ENCODE peak calls at places on chromosomes 11 and 22, in eight cellular contexts. One of them, this sample, is unnamed.

GRCh38 chr11:34788642-34789041 is 127.5 kb downstream of the APIP start:
- DNase-seq in mammary epithelial cell: no peak
- DNase-seq in naive thymus-derived CD4-positive, alpha-beta T cell: no peak
- DNase-seq in colonic mucosa: no peak
- DNase-seq in right atrium auricular region: no peak
- DNase-seq in OCI-LY7: no peak
- DNase-seq in transverse colon: no peak
- DNase-seq in tibial nerve: no peak
- DNase-seq in this sample: no peak

GRCh38 chr22:38429460-38430128 is 25.4 kb downstream of the KCNJ4 start:
- DNase-seq in right atrium auricular region: no peak
- DNase-seq in OCI-LY7: no peak
- DNase-seq in mammary epithelial cell: no peak
- DNase-seq in tibial nerve: no peak
- DNase-seq in colonic mucosa: no peak
- DNase-seq in naive thymus-derived CD4-positive, alpha-beta T cell: no peak
- DNase-seq in transverse colon: no peak
- DNase-seq in this sample: peak; percentile 75

GRCh38 chr11:113952070-113952469 is 22.8 kb upstream of the HTR3A start:
- DNase-seq in mammary epithelial cell: no peak
- DNase-seq in tibial nerve: no peak
- DNase-seq in transverse colon: no peak
- DNase-seq in OCI-LY7: no peak
- DNase-seq in colonic mucosa: no peak
- DNase-seq in naive thymus-derived CD4-positive, alpha-beta T cell: no peak
- DNase-seq in right atrium auricular region: no peak
- DNase-seq in this sample: peak; percentile 15

GRCh38 chr11:20275987-20276660 is 87.4 kb upstream of the HTATIP2 start:
- DNase-seq in tibial nerve: no peak
- DNase-seq in colonic mucosa: no peak
- DNase-seq in right atrium auricular region: no peak
- DNase-seq in naive thymus-derived CD4-positive, alpha-beta T cell: no peak
- DNase-seq in mammary epithelial cell: no peak
- DNase-seq in OCI-LY7: no peak
- DNase-seq in transverse colon: no peak
- DNase-seq in this sample: no peak

GRCh38 chr22:22614065-22614464 is 30.3 kb upstream of the GGTLC2 start:
- DNase-seq in mammary epithelial cell: no peak
- DNase-seq in transverse colon: no peak
- DNase-seq in naive thymus-derived CD4-positive, alpha-beta T cell: no peak
- DNase-seq in colonic mucosa: no peak
- DNase-seq in OCI-LY7: no peak
- DNase-seq in right atrium auricular region: no peak
- DNase-seq in tibial nerve: no peak
- DNase-seq in this sample: no peak

GRCh38 chr11:108775324-108775723 is 110.5 kb downstream of the DDX10 start:
- DNase-seq in colonic mucosa: no peak
- DNase-seq in OCI-LY7: no peak
- DNase-seq in right atrium auricular region: no peak
- DNase-seq in transverse colon: no peak
- DNase-seq in naive thymus-derived CD4-positive, alpha-beta T cell: no peak
- DNase-seq in tibial nerve: no peak
- DNase-seq in mammary epithelial cell: peak; percentile 14
- DNase-seq in this sample: no peak

GRCh38 chr11:80103149-80103859 is 662.5 kb upstream of the TENM4 start:
- DNase-seq in OCI-LY7: no peak
- DNase-seq in colonic mucosa: no peak
- DNase-seq in naive thymus-derived CD4-positive, alpha-beta T cell: no peak
- DNase-seq in mammary epithelial cell: peak; percentile 86
- DNase-seq in tibial nerve: no peak
- DNase-seq in right atrium auricular region: no peak
- DNase-seq in transverse colon: no peak
- DNase-seq in this sample: no peak

GRCh38 chr11:70505761-70506657 is 107.7 kb downstream of the CTTN start:
- DNase-seq in colonic mucosa: no peak
- DNase-seq in naive thymus-derived CD4-positive, alpha-beta T cell: no peak
- DNase-seq in OCI-LY7: no peak
- DNase-seq in mammary epithelial cell: no peak
- DNase-seq in right atrium auricular region: no peak
- DNase-seq in transverse colon: no peak
- DNase-seq in tibial nerve: no peak
- DNase-seq in this sample: peak; percentile 2

GRCh38 chr11:128195057-128195751 is 392.2 kb downstream of the ETS1 start:
- DNase-seq in OCI-LY7: no peak
- DNase-seq in mammary epithelial cell: no peak
- DNase-seq in colonic mucosa: no peak
- DNase-seq in right atrium auricular region: no peak
- DNase-seq in tibial nerve: no peak
- DNase-seq in transverse colon: no peak
- DNase-seq in naive thymus-derived CD4-positive, alpha-beta T cell: peak; percentile 77
- DNase-seq in this sample: no peak

GRCh38 chr22:39123811-39124668 is 27.0 kb downstream of the APOBEC3H start:
- DNase-seq in colonic mucosa: no peak
- DNase-seq in tibial nerve: no peak
- DNase-seq in mammary epithelial cell: no peak
- DNase-seq in right atrium auricular region: no peak
- DNase-seq in OCI-LY7: no peak
- DNase-seq in naive thymus-derived CD4-positive, alpha-beta T cell: no peak
- DNase-seq in transverse colon: no peak
- DNase-seq in this sample: no peak

GRCh38 chr11:88357323-88358039 is 19.9 kb upstream of the CTSC start:
- DNase-seq in right atrium auricular region: no peak
- DNase-seq in naive thymus-derived CD4-positive, alpha-beta T cell: no peak
- DNase-seq in transverse colon: no peak
- DNase-seq in tibial nerve: no peak
- DNase-seq in OCI-LY7: no peak
- DNase-seq in mammary epithelial cell: no peak
- DNase-seq in colonic mucosa: no peak
- DNase-seq in this sample: no peak

GRCh38 chr22:32809786-32810185 is 8.3 kb downstream of the TIMP3 start:
- DNase-seq in right atrium auricular region: no peak
- DNase-seq in colonic mucosa: no peak
- DNase-seq in tibial nerve: no peak
- DNase-seq in mammary epithelial cell: no peak
- DNase-seq in transverse colon: no peak
- DNase-seq in OCI-LY7: no peak
- DNase-seq in naive thymus-derived CD4-positive, alpha-beta T cell: no peak
- DNase-seq in this sample: no peak

GRCh38 chr11:60985991-60986915 is 14.8 kb downstream of the CD6 start:
- DNase-seq in mammary epithelial cell: peak; percentile 88
- DNase-seq in colonic mucosa: peak; percentile 69
- DNase-seq in right atrium auricular region: no peak
- DNase-seq in tibial nerve: no peak
- DNase-seq in transverse colon: peak; percentile 65
- DNase-seq in OCI-LY7: peak; percentile 18
- DNase-seq in naive thymus-derived CD4-positive, alpha-beta T cell: peak; percentile 97
- DNase-seq in this sample: no peak

GRCh38 chr22:30606455-30607299 is at the start of gene TCN2:
- DNase-seq in OCI-LY7: no peak
- DNase-seq in transverse colon: peak; percentile 86
- DNase-seq in tibial nerve: peak; percentile 45
- DNase-seq in naive thymus-derived CD4-positive, alpha-beta T cell: peak; percentile 22
- DNase-seq in right atrium auricular region: peak; percentile 84
- DNase-seq in colonic mucosa: peak; percentile 82
- DNase-seq in mammary epithelial cell: peak; percentile 64
- DNase-seq in this sample: peak; percentile 65

GRCh38 chr11:110219011-110219785 is 77.2 kb downstream of the RDX start:
- DNase-seq in tibial nerve: no peak
- DNase-seq in right atrium auricular region: no peak
- DNase-seq in naive thymus-derived CD4-positive, alpha-beta T cell: no peak
- DNase-seq in colonic mucosa: no peak
- DNase-seq in mammary epithelial cell: no peak
- DNase-seq in OCI-LY7: no peak
- DNase-seq in transverse colon: no peak
- DNase-seq in this sample: no peak

GRCh38 chr22:46081036-46081830 is 69.1 kb upstream of the PPARA start:
- DNase-seq in OCI-LY7: no peak
- DNase-seq in mammary epithelial cell: peak; percentile 31
- DNase-seq in transverse colon: peak; percentile 8
- DNase-seq in right atrium auricular region: no peak
- DNase-seq in naive thymus-derived CD4-positive, alpha-beta T cell: no peak
- DNase-seq in tibial nerve: peak; percentile 13
- DNase-seq in colonic mucosa: no peak
- DNase-seq in this sample: peak; percentile 40

GRCh38 chr22:46686221-46686872 is 51.7 kb downstream of the CERK start:
- DNase-seq in transverse colon: no peak
- DNase-seq in naive thymus-derived CD4-positive, alpha-beta T cell: no peak
- DNase-seq in tibial nerve: no peak
- DNase-seq in colonic mucosa: no peak
- DNase-seq in right atrium auricular region: no peak
- DNase-seq in mammary epithelial cell: no peak
- DNase-seq in OCI-LY7: no peak
- DNase-seq in this sample: no peak

GRCh38 chr22:17938484-17938924 is 85.9 kb downstream of the MICAL3 start:
- DNase-seq in tibial nerve: no peak
- DNase-seq in right atrium auricular region: no peak
- DNase-seq in colonic mucosa: no peak
- DNase-seq in mammary epithelial cell: no peak
- DNase-seq in transverse colon: no peak
- DNase-seq in naive thymus-derived CD4-positive, alpha-beta T cell: no peak
- DNase-seq in OCI-LY7: no peak
- DNase-seq in this sample: no peak

GRCh38 chr11:107592813-107593212 is 1.9 kb downstream of the ELMOD1 start:
- DNase-seq in transverse colon: no peak
- DNase-seq in colonic mucosa: no peak
- DNase-seq in mammary epithelial cell: no peak
- DNase-seq in right atrium auricular region: no peak
- DNase-seq in tibial nerve: no peak
- DNase-seq in OCI-LY7: no peak
- DNase-seq in naive thymus-derived CD4-positive, alpha-beta T cell: no peak
- DNase-seq in this sample: no peak

GRCh38 chr22:36148411-36148810 is 12.1 kb downstream of the APOL3 start:
- DNase-seq in naive thymus-derived CD4-positive, alpha-beta T cell: no peak
- DNase-seq in OCI-LY7: no peak
- DNase-seq in right atrium auricular region: no peak
- DNase-seq in transverse colon: no peak
- DNase-seq in tibial nerve: no peak
- DNase-seq in colonic mucosa: no peak
- DNase-seq in mammary epithelial cell: no peak
- DNase-seq in this sample: no peak

GRCh38 chr11:94144664-94145063 is 16.0 kb downstream of the PANX1 start:
- DNase-seq in naive thymus-derived CD4-positive, alpha-beta T cell: no peak
- DNase-seq in right atrium auricular region: no peak
- DNase-seq in mammary epithelial cell: no peak
- DNase-seq in transverse colon: no peak
- DNase-seq in OCI-LY7: no peak
- DNase-seq in tibial nerve: no peak
- DNase-seq in colonic mucosa: no peak
- DNase-seq in this sample: no peak

GRCh38 chr11:73342633-73343032 is 33.6 kb upstream of the RELT start:
- DNase-seq in right atrium auricular region: no peak
- DNase-seq in tibial nerve: no peak
- DNase-seq in transverse colon: no peak
- DNase-seq in mammary epithelial cell: no peak
- DNase-seq in OCI-LY7: no peak
- DNase-seq in naive thymus-derived CD4-positive, alpha-beta T cell: no peak
- DNase-seq in colonic mucosa: no peak
- DNase-seq in this sample: peak; percentile 61

GRCh38 chr11:110793556-110793955 is 81.3 kb upstream of the ARHGAP20 start:
- DNase-seq in naive thymus-derived CD4-positive, alpha-beta T cell: no peak
- DNase-seq in right atrium auricular region: no peak
- DNase-seq in colonic mucosa: no peak
- DNase-seq in transverse colon: no peak
- DNase-seq in mammary epithelial cell: no peak
- DNase-seq in OCI-LY7: no peak
- DNase-seq in tibial nerve: no peak
- DNase-seq in this sample: no peak

GRCh38 chr11:11992257-11992690 is 16.2 kb downstream of the DKK3 start:
- DNase-seq in tibial nerve: no peak
- DNase-seq in right atrium auricular region: no peak
- DNase-seq in transverse colon: no peak
- DNase-seq in OCI-LY7: no peak
- DNase-seq in colonic mucosa: no peak
- DNase-seq in naive thymus-derived CD4-positive, alpha-beta T cell: no peak
- DNase-seq in mammary epithelial cell: peak; percentile 62
- DNase-seq in this sample: no peak

GRCh38 chr22:49040111-49040510 is 787.6 kb downstream of the BRD1 start:
- DNase-seq in OCI-LY7: no peak
- DNase-seq in naive thymus-derived CD4-positive, alpha-beta T cell: no peak
- DNase-seq in mammary epithelial cell: no peak
- DNase-seq in tibial nerve: no peak
- DNase-seq in right atrium auricular region: no peak
- DNase-seq in transverse colon: no peak
- DNase-seq in colonic mucosa: no peak
- DNase-seq in this sample: no peak

GRCh38 chr22:42341779-42342178 is 71.3 kb upstream of the TCF20 start:
- DNase-seq in right atrium auricular region: no peak
- DNase-seq in naive thymus-derived CD4-positive, alpha-beta T cell: no peak
- DNase-seq in tibial nerve: no peak
- DNase-seq in mammary epithelial cell: no peak
- DNase-seq in transverse colon: no peak
- DNase-seq in OCI-LY7: no peak
- DNase-seq in colonic mucosa: no peak
- DNase-seq in this sample: no peak
- H3K4me3 ChIP-seq in right atrium auricular region: no peak overlapping the region
- H3K4me3 ChIP-seq in naive thymus-derived CD4-positive, alpha-beta T cell: no peak overlapping the region
- H3K4me3 ChIP-seq in tibial nerve: no peak overlapping the region
- H3K4me3 ChIP-seq in mammary epithelial cell: no peak overlapping the region
- H3K4me3 ChIP-seq in transverse colon: no peak overlapping the region
- H3K4me3 ChIP-seq in OCI-LY7: no peak overlapping the region
- H3K4me3 ChIP-seq in colonic mucosa: no peak overlapping the region
- H3K4me3 ChIP-seq in this sample: no peak overlapping the region

DNA sequence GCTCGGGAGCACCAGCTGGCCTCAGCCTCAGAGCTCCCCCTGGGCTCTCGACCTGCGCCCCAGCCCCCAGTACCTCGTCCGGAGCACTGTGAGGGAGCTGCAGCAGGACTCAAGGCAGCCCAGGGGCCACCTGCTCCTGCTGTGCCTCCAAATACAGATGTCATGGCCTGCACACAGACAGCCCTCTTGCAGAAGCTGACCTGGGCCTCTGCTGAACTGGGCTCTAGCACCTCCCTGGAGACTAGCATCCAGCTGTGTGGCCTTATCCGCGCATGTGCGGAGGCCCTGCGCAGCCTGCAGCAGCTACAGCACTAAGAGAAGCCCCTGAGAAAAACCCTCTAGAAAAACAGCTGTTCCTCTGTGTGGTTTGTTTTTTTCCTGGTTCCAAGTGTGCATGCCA is 918 bp upstream of the FAM89B start:
- DNase-seq in colonic mucosa: no peak
- DNase-seq in tibial nerve: no peak
- DNase-seq in transverse colon: peak; percentile 11
- DNase-seq in OCI-LY7: no peak
- DNase-seq in naive thymus-derived CD4-positive, alpha-beta T cell: no peak
- DNase-seq in right atrium auricular region: no peak
- DNase-seq in mammary epithelial cell: no peak
- DNase-seq in this sample: no peak
- H3K4me1 ChIP-seq in colonic mucosa: peaks cover 35% of the 10 kb centered on the region
- H3K4me1 ChIP-seq in tibial nerve: peaks cover 57% of the 10 kb centered on the region
- H3K4me1 ChIP-seq in transverse colon: peaks cover 62% of the 10 kb centered on the region
- H3K4me1 ChIP-seq in OCI-LY7: peaks cover 56% of the 10 kb centered on the region
- H3K4me1 ChIP-seq in naive thymus-derived CD4-positive, alpha-beta T cell: peaks cover 55% of the 10 kb centered on the region
- H3K4me1 ChIP-seq in right atrium auricular region: peaks cover 77% of the 10 kb centered on the region
- H3K4me1 ChIP-seq in mammary epithelial cell: peaks cover 53% of the 10 kb centered on the region
- H3K4me1 ChIP-seq in this sample: no peaks in the 10 kb centered on the region

GRCh38 chr11:57321388-57321995 is 3.3 kb downstream of the TNKS1BP1 start:
- DNase-seq in mammary epithelial cell: peak; percentile 45
- DNase-seq in naive thymus-derived CD4-positive, alpha-beta T cell: no peak
- DNase-seq in transverse colon: no peak
- DNase-seq in tibial nerve: no peak
- DNase-seq in right atrium auricular region: no peak
- DNase-seq in colonic mucosa: peak; percentile 62
- DNase-seq in OCI-LY7: no peak
- DNase-seq in this sample: no peak
- H3K4me3 ChIP-seq in mammary epithelial cell: peak overlapping the region; percentile 54
- H3K4me3 ChIP-seq in naive thymus-derived CD4-positive, alpha-beta T cell: no peak overlapping the region
- H3K4me3 ChIP-seq in transverse colon: peak overlapping the region; percentile 8
- H3K4me3 ChIP-seq in tibial nerve: peak overlapping the region; percentile 28
- H3K4me3 ChIP-seq in right atrium auricular region: peak overlapping the region; percentile 22
- H3K4me3 ChIP-seq in colonic mucosa: peak overlapping the region; percentile 74
- H3K4me3 ChIP-seq in OCI-LY7: no peak overlapping the region
- H3K4me3 ChIP-seq in this sample: no peak overlapping the region

GRCh38 chr11:132054822-132055221 is 684.4 kb downstream of the NTM start:
- DNase-seq in right atrium auricular region: no peak
- DNase-seq in transverse colon: no peak
- DNase-seq in colonic mucosa: no peak
- DNase-seq in OCI-LY7: no peak
- DNase-seq in tibial nerve: no peak
- DNase-seq in naive thymus-derived CD4-positive, alpha-beta T cell: no peak
- DNase-seq in mammary epithelial cell: peak; percentile 81
- DNase-seq in this sample: no peak
- H3K4me1 ChIP-seq in right atrium auricular region: peaks cover 47% of the 10 kb centered on the region
- H3K4me1 ChIP-seq in transverse colon: no peaks in the 10 kb centered on the region
- H3K4me1 ChIP-seq in colonic mucosa: no peaks in the 10 kb centered on the region
- H3K4me1 ChIP-seq in OCI-LY7: no peaks in the 10 kb centered on the region
- H3K4me1 ChIP-seq in tibial nerve: peaks cover 36% of the 10 kb centered on the region
- H3K4me1 ChIP-seq in naive thymus-derived CD4-positive, alpha-beta T cell: no peaks in the 10 kb centered on the region
- H3K4me1 ChIP-seq in mammary epithelial cell: peaks cover 56% of the 10 kb centered on the region
- H3K4me1 ChIP-seq in this sample: no peaks in the 10 kb centered on the region

This sample was measured in BE2C.